ENCODE peak calls at places on chromosomes 16 and 17, in five cellular contexts. One of them, this sample, is unnamed.

GRCh38 chr17:15456486-15456885 is 10.9 kb downstream of the CDRT4 start:
- DNase-seq in colonic mucosa: no peak
- DNase-seq in IMR-90: no peak
- DNase-seq in kidney: no peak
- DNase-seq in PC-3: no peak
- DNase-seq in this sample: no peak

GRCh38 chr16:53865492-53865863 is 161.5 kb downstream of the FTO start:
- DNase-seq in PC-3: no peak
- DNase-seq in kidney: no peak
- DNase-seq in IMR-90: no peak
- DNase-seq in colonic mucosa: no peak
- DNase-seq in this sample: peak; percentile 49

GRCh38 chr17:44872131-44872768 is 24.6 kb downstream of the HIGD1B start:
- DNase-seq in IMR-90: no peak
- DNase-seq in PC-3: peak; percentile 47
- DNase-seq in kidney: no peak
- DNase-seq in colonic mucosa: no peak
- DNase-seq in this sample: no peak

GRCh38 chr17:48568499-48569259 is 9.5 kb downstream of the HOXB4 start:
- DNase-seq in kidney: no peak
- DNase-seq in IMR-90: peak; percentile 66
- DNase-seq in colonic mucosa: no peak
- DNase-seq in PC-3: no peak
- DNase-seq in this sample: no peak

GRCh38 chr16:55711959-55712876 is 56.4 kb downstream of the SLC6A2 start:
- DNase-seq in PC-3: peak; percentile 64
- DNase-seq in kidney: no peak
- DNase-seq in colonic mucosa: peak; percentile 49
- DNase-seq in IMR-90: peak; percentile 45
- DNase-seq in this sample: peak; percentile 86

GRCh38 chr17:7173687-7174602 is 5.2 kb downstream of the ASGR1 start:
- DNase-seq in IMR-90: no peak
- DNase-seq in PC-3: no peak
- DNase-seq in kidney: peak; percentile 83
- DNase-seq in colonic mucosa: peak; percentile 57
- DNase-seq in this sample: no peak

GRCh38 chr17:7588553-7589203 is 1.2 kb downstream of the SOX15 start:
- DNase-seq in kidney: peak; percentile 61
- DNase-seq in IMR-90: no peak
- DNase-seq in PC-3: no peak
- DNase-seq in colonic mucosa: no peak
- DNase-seq in this sample: no peak

GRCh38 chr17:71176928-71177443 is 943.8 kb upstream of the SOX9 start:
- DNase-seq in colonic mucosa: no peak
- DNase-seq in PC-3: peak; percentile 67
- DNase-seq in IMR-90: no peak
- DNase-seq in kidney: no peak
- DNase-seq in this sample: no peak

GRCh38 chr17:44738214-44738906 is 20.4 kb upstream of the ADAM11 start:
- DNase-seq in PC-3: no peak
- DNase-seq in colonic mucosa: no peak
- DNase-seq in IMR-90: peak; percentile 49
- DNase-seq in kidney: no peak
- DNase-seq in this sample: no peak

GRCh38 chr16:85709766-85710423 is 21.1 kb upstream of the GINS2 start:
- DNase-seq in kidney: peak; percentile 59
- DNase-seq in colonic mucosa: no peak
- DNase-seq in PC-3: no peak
- DNase-seq in IMR-90: no peak
- DNase-seq in this sample: no peak

GRCh38 chr16:68760671-68761275 is 23.7 kb downstream of the CDH1 start:
- DNase-seq in PC-3: peak; percentile 71
- DNase-seq in colonic mucosa: no peak
- DNase-seq in IMR-90: peak; percentile 13
- DNase-seq in kidney: no peak
- DNase-seq in this sample: no peak

GRCh38 chr17:17669081-17669850 is 12.0 kb upstream of the RAI1 start:
- DNase-seq in kidney: no peak
- DNase-seq in colonic mucosa: no peak
- DNase-seq in IMR-90: peak; percentile 45
- DNase-seq in PC-3: no peak
- DNase-seq in this sample: no peak

GRCh38 chr16:68126395-68126794 is 41.2 kb downstream of the NFATC3 start:
- DNase-seq in IMR-90: no peak
- DNase-seq in colonic mucosa: no peak
- DNase-seq in kidney: no peak
- DNase-seq in PC-3: no peak
- DNase-seq in this sample: no peak

GRCh38 chr17:79778504-79779087 is 648 bp downstream of the CBX2 start:
- DNase-seq in colonic mucosa: peak; percentile 64
- DNase-seq in PC-3: peak; percentile 41
- DNase-seq in IMR-90: no peak
- DNase-seq in kidney: peak; percentile 83
- DNase-seq in this sample: peak; percentile 62

GRCh38 chr17:64343833-64344637 is 46.6 kb downstream of the PECAM1 start:
- DNase-seq in IMR-90: peak; percentile 90
- DNase-seq in PC-3: peak; percentile 91
- DNase-seq in kidney: peak; percentile 95
- DNase-seq in colonic mucosa: peak; percentile 64
- DNase-seq in this sample: no peak

GRCh38 chr17:4331614-4332013 is 34.9 kb downstream of the UBE2G1 start:
- DNase-seq in IMR-90: no peak
- DNase-seq in colonic mucosa: no peak
- DNase-seq in PC-3: no peak
- DNase-seq in kidney: no peak
- DNase-seq in this sample: no peak

GRCh38 chr16:66925322-66925840 is at the start of gene RRAD:
- DNase-seq in IMR-90: peak; percentile 44
- DNase-seq in colonic mucosa: no peak
- DNase-seq in kidney: peak; percentile 90
- DNase-seq in PC-3: no peak
- DNase-seq in this sample: no peak

GRCh38 chr16:3873482-3874173 is 6.9 kb downstream of the CREBBP start:
- DNase-seq in IMR-90: peak; percentile 28
- DNase-seq in colonic mucosa: no peak
- DNase-seq in kidney: no peak
- DNase-seq in PC-3: no peak
- DNase-seq in this sample: no peak

GRCh38 chr16:71927383-71927782 is 32.1 kb downstream of the IST1 start:
- DNase-seq in colonic mucosa: peak; percentile 76
- DNase-seq in kidney: no peak
- DNase-seq in IMR-90: peak; percentile 90
- DNase-seq in PC-3: peak; percentile 84
- DNase-seq in this sample: no peak

GRCh38 chr17:51200846-51201245 is 34.6 kb downstream of the NME2 start:
- DNase-seq in IMR-90: no peak
- DNase-seq in colonic mucosa: no peak
- DNase-seq in PC-3: no peak
- DNase-seq in kidney: no peak
- DNase-seq in this sample: no peak

DNA sequence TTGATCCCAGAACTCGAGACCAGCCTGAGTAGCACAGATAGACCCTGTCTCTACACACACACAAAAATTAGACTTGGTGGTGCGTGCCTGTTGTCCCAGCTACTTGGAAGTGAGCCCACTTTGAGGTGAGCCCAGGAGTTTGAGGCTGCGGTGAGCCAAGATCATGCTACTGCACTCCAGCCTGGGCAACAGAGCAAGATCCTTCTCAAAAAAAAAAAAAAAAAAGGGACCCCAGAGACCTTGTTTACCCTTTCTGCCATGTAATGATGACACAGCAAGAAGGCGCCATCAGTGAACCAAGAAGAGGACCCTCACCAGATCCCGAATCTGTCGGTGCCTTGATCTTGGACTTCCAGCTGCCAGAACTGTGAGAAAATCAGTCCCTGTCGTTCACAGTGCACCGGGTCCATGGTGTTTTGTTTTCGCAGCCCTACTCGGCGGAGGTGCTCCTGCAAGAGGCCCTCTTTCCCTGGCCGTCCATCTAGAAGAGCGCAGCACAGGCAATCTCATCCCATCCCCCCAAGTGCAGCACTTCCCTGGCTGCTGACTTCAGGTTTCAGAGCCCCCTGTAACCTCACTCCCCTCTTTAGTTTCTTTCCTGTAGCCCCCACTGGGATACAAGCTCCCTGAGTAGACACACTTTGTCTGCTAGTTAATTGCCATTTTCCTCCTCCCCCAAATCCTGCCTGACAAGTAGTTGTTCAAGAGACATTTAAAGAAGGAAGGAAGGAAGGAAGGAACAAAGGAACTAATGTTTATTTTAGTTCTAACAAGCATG is 115.2 kb downstream of the SNX29 start:
- DNase-seq in PC-3: peak; percentile 4
- DNase-seq in colonic mucosa: no peak
- DNase-seq in kidney: peak; percentile 34
- DNase-seq in IMR-90: no peak
- DNase-seq in this sample: no peak
- H3K4me1 ChIP-seq in PC-3: peaks cover 25% of the 10 kb centered on the region
- H3K4me1 ChIP-seq in colonic mucosa: no peaks in the 10 kb centered on the region
- H3K4me1 ChIP-seq in kidney: peaks cover 26% of the 10 kb centered on the region
- H3K4me1 ChIP-seq in IMR-90: peaks cover 22% of the 10 kb centered on the region
- H3K4me1 ChIP-seq in this sample: peaks cover 8% of the 10 kb centered on the region

GRCh38 chr16:87948735-87949070 is 2.5 kb upstream of the BANP start:
- DNase-seq in IMR-90: no peak
- DNase-seq in PC-3: no peak
- DNase-seq in colonic mucosa: no peak
- DNase-seq in kidney: peak; percentile 12
- DNase-seq in this sample: no peak

GRCh38 chr16:87948119-87948545 is 3.1 kb upstream of the BANP start:
- DNase-seq in colonic mucosa: no peak
- DNase-seq in PC-3: no peak
- DNase-seq in IMR-90: no peak
- DNase-seq in kidney: peak; percentile 20
- DNase-seq in this sample: no peak

GRCh38 chr16:87947356-87948118 is 3.7 kb upstream of the BANP start:
- DNase-seq in colonic mucosa: no peak
- DNase-seq in PC-3: no peak
- DNase-seq in IMR-90: no peak
- DNase-seq in kidney: peak; percentile 56
- DNase-seq in this sample: no peak

GRCh38 chr16:87950765-87951549 is at the start of gene BANP:
- DNase-seq in colonic mucosa: peak; percentile 97
- DNase-seq in IMR-90: peak; percentile 98
- DNase-seq in kidney: peak; percentile 99
- DNase-seq in PC-3: peak; percentile 95
- DNase-seq in this sample: peak; percentile 99

DNA sequence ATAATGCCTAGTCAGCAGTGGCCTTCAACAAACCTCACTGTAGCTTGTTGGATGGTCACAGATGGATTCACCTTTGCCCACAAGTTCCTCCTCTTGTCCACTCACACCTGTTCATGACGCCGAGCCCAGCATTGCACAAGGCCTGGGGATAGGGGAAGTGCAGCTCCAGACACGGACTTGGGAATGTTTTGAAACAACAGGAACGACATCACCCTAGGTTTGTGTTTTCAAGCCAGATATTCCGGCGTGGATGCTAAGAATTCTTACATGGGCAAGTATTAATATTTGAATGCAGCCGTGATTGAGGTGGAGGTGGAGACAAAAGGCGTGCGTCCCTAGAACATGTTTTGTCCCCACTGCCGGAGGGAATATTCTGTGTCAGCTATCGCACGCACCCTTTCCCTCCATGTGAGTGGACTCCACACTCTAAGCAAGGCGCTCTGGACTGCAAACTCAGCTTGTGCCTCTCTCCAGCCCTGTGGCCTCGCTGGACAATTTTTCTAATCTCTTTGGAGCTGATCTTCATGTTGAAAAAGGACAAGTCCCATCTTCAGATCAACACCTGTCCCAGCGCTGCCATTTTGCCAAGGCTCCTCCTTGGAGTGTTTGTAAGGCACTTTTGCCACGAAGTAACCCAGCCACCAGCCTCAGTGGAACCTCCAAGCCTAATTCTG is 2.0 kb upstream of the BANP start:
- DNase-seq in colonic mucosa: no peak
- DNase-seq in kidney: peak; percentile 55
- DNase-seq in IMR-90: no peak
- DNase-seq in PC-3: no peak
- DNase-seq in this sample: no peak
- H3K9ac ChIP-seq in colonic mucosa: no peak overlapping the region
- H3K9ac ChIP-seq in kidney: no peak overlapping the region
- H3K9ac ChIP-seq in IMR-90: no peak overlapping the region
- H3K9ac ChIP-seq in PC-3: no peak overlapping the region
- H3K9ac ChIP-seq in this sample: no peak overlapping the region

DNA sequence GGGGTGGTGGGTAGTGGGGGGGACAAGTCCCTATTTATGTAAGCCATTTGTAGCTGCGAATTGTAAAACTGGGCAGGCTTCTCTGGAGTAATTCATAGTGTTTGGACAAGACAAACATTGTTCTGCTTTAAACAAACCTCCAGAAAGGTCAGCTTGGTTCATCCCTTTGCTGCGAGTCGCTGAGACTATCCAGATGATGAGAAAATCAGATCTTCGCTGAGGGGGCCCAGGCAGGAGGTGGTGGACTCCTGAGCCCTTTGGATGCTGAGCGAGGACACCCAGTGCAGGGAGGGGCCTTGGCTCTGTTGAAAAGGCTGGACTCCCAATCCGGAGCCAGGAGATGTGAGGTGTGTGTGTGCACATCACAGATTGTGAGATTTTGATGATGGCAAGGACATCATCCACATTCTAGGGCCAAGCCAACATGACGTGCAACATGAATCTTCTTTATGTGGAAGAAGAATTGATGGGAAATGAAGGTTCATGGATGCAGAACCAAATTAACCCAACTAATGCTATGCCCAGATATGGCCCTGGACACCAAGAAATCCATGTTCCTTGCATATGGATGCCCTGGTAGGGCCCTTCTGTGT is 15.0 kb upstream of the NTN1 start:
- DNase-seq in PC-3: no peak
- DNase-seq in IMR-90: no peak
- DNase-seq in colonic mucosa: no peak
- DNase-seq in kidney: no peak
- DNase-seq in this sample: no peak
- H3K4me1 ChIP-seq in PC-3: no peaks in the 10 kb centered on the region
- H3K4me1 ChIP-seq in IMR-90: no peaks in the 10 kb centered on the region
- H3K4me1 ChIP-seq in colonic mucosa: no peaks in the 10 kb centered on the region
- H3K4me1 ChIP-seq in kidney: no peaks in the 10 kb centered on the region
- H3K4me1 ChIP-seq in this sample: no peaks in the 10 kb centered on the region

DNA sequence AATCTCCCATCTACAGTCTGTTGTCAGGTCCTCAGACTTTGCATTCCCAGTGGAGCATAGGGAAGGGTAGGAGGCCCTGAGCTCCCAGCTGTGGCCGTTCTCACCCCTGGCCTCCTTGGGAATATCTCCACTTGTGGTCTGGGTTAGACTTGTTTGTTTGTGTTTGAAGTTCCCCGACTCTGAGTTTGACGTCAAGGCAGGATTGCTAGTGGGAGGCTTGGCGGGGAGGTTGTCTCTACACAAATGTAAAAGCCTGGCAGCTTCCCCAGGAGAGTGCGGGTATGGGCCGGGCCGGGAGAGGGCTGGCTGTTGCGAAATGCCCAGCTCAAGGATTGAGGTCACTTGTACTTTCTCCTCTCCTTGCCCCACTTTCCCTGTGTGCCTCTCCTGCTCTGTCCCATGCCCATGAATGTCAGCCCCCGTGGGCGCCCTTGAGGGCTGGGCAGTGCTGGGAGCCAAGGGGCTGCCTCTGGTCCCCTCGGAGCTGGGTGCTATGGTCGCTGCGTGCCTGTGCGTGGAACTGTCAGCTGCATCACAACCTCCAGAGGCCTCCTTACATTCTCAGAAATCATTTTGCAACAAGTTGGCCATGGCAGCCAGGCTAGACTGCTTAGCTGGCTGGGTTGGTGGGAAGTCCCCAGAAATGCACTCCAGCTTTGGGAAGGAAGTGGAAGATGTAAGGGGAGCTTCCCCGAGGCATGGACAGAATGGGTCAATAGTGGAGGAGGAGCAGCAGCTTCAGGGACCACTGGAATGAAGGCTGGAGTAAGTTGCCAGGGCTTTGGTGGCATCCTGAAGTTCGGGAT is 84.3 kb downstream of the KSR1 start:
- DNase-seq in kidney: peak; percentile 93
- DNase-seq in colonic mucosa: peak; percentile 75
- DNase-seq in IMR-90: peak; percentile 100
- DNase-seq in PC-3: peak; percentile 23
- DNase-seq in this sample: no peak
- H3K9ac ChIP-seq in kidney: no peak overlapping the region
- H3K9ac ChIP-seq in colonic mucosa: peak overlapping the region; percentile 27
- H3K9ac ChIP-seq in IMR-90: peak overlapping the region; percentile 41
- H3K9ac ChIP-seq in PC-3: no peak overlapping the region
- H3K9ac ChIP-seq in this sample: no peak overlapping the region